ENCODE peak calls at places on chromosomes 11 and 22, in four cellular contexts. X is prostate gland, Y is stomach, Z is heart left ventricle. R is an unnamed sample.

GRCh38 chr11:19453893-19454292 is 213.1 kb upstream of the E2F8 start:
- DNase-seq in X (no peak), Y (no peak), Z (no peak), R (no peak)

GRCh38 chr11:35515224-35515623 is 10.2 kb downstream of the PAMR1 start:
- DNase-seq in X (no peak), Y (no peak), Z (no peak), R (no peak)

GRCh38 chr11:71156301-71156700 is 96.1 kb downstream of the SHANK2 start:
- DNase-seq in X (no peak), Y (no peak), Z (no peak), R (no peak)

GRCh38 chr11:64100345-64100744 is 64.6 kb downstream of the FLRT1 start:
- DNase-seq in X (no peak), Y (no peak), Z (no peak), R (no peak)

GRCh38 chr22:40922484-40923303 is 28.5 kb upstream of the RBX1 start:
- DNase-seq in X (peak; percentile 36), Y (no peak), Z (no peak), R (no peak)

GRCh38 chr11:73393479-73394415 is 17.5 kb downstream of the RELT start:
- DNase-seq in X (peak; percentile 65), Y (peak; percentile 85), Z (peak; percentile 80), R (no peak)

GRCh38 chr11:100925935-100926334 is 203.7 kb downstream of the PGR start:
- DNase-seq in X (no peak), Y (no peak), Z (no peak), R (no peak)

GRCh38 chr22:43720718-43721117 is 91.4 kb downstream of the EFCAB6 start:
- DNase-seq in X (no peak), Y (no peak), Z (no peak), R (no peak)

GRCh38 chr22:46053563-46054090 is 76.7 kb upstream of the WNT7B start:
- DNase-seq in X (peak; percentile 87), Y (peak; percentile 84), Z (peak; percentile 91), R (no peak)

GRCh38 chr11:134578807-134579708 is 167.0 kb upstream of the B3GAT1 start:
- DNase-seq in X (no peak), Y (no peak), Z (no peak), R (no peak)

GRCh38 chr11:19628018-19628417 is 84.6 kb upstream of the NAV2 start:
- DNase-seq in X (peak; percentile 46), Y (no peak), Z (peak; percentile 61), R (no peak)

GRCh38 chr11:64747961-64748715 is 4.2 kb upstream of the RASGRP2 start:
- DNase-seq in X (no peak), Y (no peak), Z (no peak), R (no peak)

DNA sequence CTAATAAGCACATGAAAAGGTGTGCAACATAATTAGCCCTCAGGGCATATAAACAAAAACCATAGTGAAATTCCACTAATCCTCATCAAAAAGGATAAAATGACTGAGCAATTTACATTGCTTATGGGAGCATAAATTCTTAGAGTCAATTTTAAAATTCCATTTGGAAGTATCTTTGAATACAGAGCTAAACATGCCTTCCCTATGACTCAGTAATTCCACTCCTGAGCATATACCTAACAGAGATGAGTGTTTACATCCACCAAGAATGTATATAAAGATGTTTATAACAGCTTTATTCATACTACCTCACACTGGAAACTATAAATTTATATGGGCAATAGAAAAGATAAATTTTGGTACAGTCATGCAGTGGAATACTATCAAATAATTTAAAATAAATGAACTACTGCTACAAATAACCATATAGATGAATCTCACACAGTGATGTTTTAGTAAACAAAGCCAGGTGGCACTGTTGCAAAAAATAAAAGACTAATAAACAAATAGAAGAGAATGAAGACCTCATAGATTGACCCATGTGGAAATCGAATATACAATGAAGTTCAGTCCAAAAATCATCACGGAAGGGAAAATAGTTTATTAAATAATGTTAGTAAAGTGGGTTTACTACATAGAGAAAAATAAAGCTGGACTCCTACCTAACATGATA is 8.2 kb upstream of the OR2D2 start:
- DNase-seq in X (no peak), Y (no peak), Z (no peak), R (no peak)
- TF ChIP-seq CTCF in X (no peak), Y (no peak), Z (no peak), R (peak; percentile 18)

GRCh38 chr11:43021466-43021865 is 290.3 kb upstream of the API5 start:
- DNase-seq in X (no peak), Y (no peak), Z (peak; percentile 21), R (no peak)
- TF ChIP-seq CTCF in X (no peak), Y (no peak), Z (peak; percentile 52), R (peak; percentile 70)

GRCh38 chr11:132839226-132839625 is 693.1 kb downstream of the OPCML start:
- DNase-seq in X (no peak), Y (no peak), Z (no peak), R (no peak)

GRCh38 chr11:132838621-132839020 is 693.7 kb downstream of the OPCML start:
- DNase-seq in X (no peak), Y (no peak), Z (no peak), R (no peak)

GRCh38 chr11:132844956-132845355 is 687.3 kb downstream of the OPCML start:
- DNase-seq in X (no peak), Y (no peak), Z (no peak), R (no peak)

GRCh38 chr11:132840660-132841059 is 691.6 kb downstream of the OPCML start:
- DNase-seq in X (no peak), Y (no peak), Z (no peak), R (no peak)

DNA sequence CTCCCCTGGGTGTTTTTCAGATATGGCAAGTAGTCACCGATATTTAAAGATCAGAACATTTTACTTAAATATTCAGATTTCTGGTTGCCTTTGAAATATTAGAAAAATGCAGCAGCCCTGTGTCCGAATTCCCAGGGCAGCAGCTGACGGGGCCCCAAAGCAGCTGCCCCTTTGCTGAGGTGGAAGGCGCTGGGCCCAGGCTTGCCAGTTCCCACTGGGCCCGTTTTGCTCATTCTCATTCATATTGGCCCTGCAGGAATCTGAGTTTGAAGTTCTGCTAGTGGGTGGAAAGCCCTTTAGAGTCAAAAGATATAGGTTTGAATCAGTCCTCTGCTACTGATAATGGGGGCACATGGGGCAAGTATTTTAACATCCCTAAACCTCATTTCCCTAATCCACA is 692.1 kb downstream of the OPCML start:
- DNase-seq in X (no peak), Y (no peak), Z (no peak), R (no peak)
- TF ChIP-seq CTCF in X (no peak), Y (no peak), Z (no peak), R (no peak)

GRCh38 chr11:47716692-47717091 is 1.5 kb upstream of the AGBL2 start:
- DNase-seq in X (no peak), Y (no peak), Z (no peak), R (no peak)
- TF ChIP-seq CTCF in X (no peak), Y (no peak), Z (no peak), R (no peak)

GRCh38 chr11:121099364-121099763 is 1.7 kb upstream of the TECTA start:
- DNase-seq in X (no peak), Y (no peak), Z (no peak), R (no peak)

GRCh38 chr11:121095561-121095960 is 5.5 kb upstream of the TECTA start:
- DNase-seq in X (no peak), Y (no peak), Z (no peak), R (no peak)

GRCh38 chr11:121100943-121101342 is at the start of gene TECTA:
- DNase-seq in X (no peak), Y (no peak), Z (no peak), R (no peak)

GRCh38 chr11:121104223-121104831 is 3.3 kb downstream of the TECTA start:
- DNase-seq in X (no peak), Y (no peak), Z (no peak), R (no peak)

GRCh38 chr11:121099885-121100284 is 1.2 kb upstream of the TECTA start:
- DNase-seq in X (no peak), Y (no peak), Z (no peak), R (no peak)
- TF ChIP-seq CTCF in X (no peak), Y (no peak), Z (no peak), R (no peak)

DNA sequence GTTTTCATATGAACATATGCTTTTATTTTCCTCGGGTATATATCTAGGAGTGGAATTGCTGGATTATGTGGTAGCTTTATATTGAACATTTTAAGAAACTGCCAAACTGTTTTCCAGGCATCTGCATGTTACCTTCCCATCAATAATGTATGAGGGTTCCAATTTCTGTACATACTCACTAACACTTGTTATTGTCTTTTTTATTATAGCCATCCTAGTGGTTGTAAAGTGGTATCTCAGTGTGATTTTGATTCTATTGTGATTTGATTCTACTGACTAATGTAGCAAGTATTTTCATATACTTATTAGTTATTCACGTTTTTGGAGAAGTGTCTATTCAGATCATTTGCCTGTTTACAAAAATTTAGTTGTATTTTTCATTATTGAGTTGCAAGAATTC is 2.0 kb downstream of the ANO5 start:
- DNase-seq in X (no peak), Y (no peak), Z (no peak), R (no peak)
- TF ChIP-seq CTCF in X (no peak), Y (no peak), Z (no peak), R (peak; percentile 60)

GRCh38 chr11:118790357-118791014 is 478 bp downstream of the DDX6 start:
- DNase-seq in X (peak; percentile 63), Y (peak; percentile 43), Z (peak; percentile 69), R (no peak)
- TF ChIP-seq CTCF in X (no peak), Y (no peak), Z (peak; percentile 68), R (peak; percentile 63)

GRCh38 chr22:26512149-26512793 is at the start of gene TFIP11:
- DNase-seq in X (peak; percentile 93), Y (peak; percentile 97), Z (peak; percentile 97), R (peak; percentile 95)
- TF ChIP-seq CTCF in X (no peak), Y (no peak), Z (no peak), R (no peak)

GRCh38 chr22:21457023-21457787 is 10.0 kb upstream of the TMEM191C start:
- DNase-seq in X (peak; percentile 7), Y (no peak), Z (no peak), R (no peak)
- TF ChIP-seq CTCF in X (no peak), Y (no peak), Z (no peak), R (no peak)

DNA sequence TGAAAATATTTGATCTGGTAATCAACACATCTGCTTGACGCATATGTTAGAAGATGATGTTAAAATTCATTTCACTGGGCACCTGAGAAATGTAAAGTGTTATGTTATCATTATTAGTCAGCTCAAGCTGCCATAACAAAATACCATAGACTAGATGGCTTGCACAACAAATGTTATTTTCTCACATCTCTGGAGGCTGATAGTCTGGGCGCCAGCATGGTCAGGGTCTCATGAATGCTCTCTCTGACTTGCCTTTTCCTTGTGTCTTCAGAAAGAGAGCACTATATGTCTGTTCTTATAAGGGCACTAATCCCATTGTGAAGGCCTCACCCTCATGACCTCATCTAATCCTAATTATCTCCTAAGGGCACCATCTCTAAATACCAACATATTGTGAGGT is 435.3 kb downstream of the NELL1 start:
- DNase-seq in X (no peak), Y (no peak), Z (no peak), R (no peak)
- TF ChIP-seq CTCF in X (no peak), Y (no peak), Z (no peak), R (no peak)

R was measured in type B pancreatic cell.